ENCODE peak calls at places on chromosomes 7 and 10, in nine cellular contexts. F is lower lobe of right lung; A is activated naive CD8-positive, alpha-beta T cell treated with anti-CD3 and anti-CD28 coated beads, Interleukin-2, amount 10 ng/mL, durations not matched to agents 7 days and 5 days; Z is body of pancreas; N is HepG2; O is aorta; Y is activated CD8-positive, alpha-beta T cell treated with anti-CD3 and anti-CD28 coated beads for 36 hours; R is SK-N-SH treated with all-trans-retinoic acid at 6 μM for 48 hours; H is heart left ventricle. J is an unnamed sample.

GRCh38 chr10:36280396-36280795 is 638.3 kb upstream of the FZD8 start:
- ATAC-seq in F (no peak), A (no peak), Z (no peak), N (no peak), O (no peak), Y (no peak), R (peak; percentile 78), H (no peak), J (no peak)

GRCh38 chr7:116227678-116228239 is 17.4 kb downstream of the TES start:
- ATAC-seq in F (no peak), A (no peak), Z (no peak), N (no peak), O (peak; percentile 69), Y (no peak), R (peak; percentile 95), H (peak; percentile 66), J (no peak)

GRCh38 chr10:28859791-28860190 is 182.5 kb downstream of the BAMBI start:
- ATAC-seq in F (no peak), A (no peak), Z (no peak), N (no peak), O (no peak), Y (no peak), R (no peak), H (no peak), J (no peak)

GRCh38 chr7:127091620-127092019 is 161.1 kb downstream of the GRM8 start:
- ATAC-seq in F (no peak), A (no peak), Z (no peak), N (no peak), O (no peak), Y (no peak), R (no peak), H (no peak), J (no peak)

GRCh38 chr7:116443101-116443523 is 56.4 kb upstream of the CAV2 start:
- ATAC-seq in F (peak; percentile 61), A (no peak), Z (no peak), N (no peak), O (peak; percentile 27), Y (no peak), R (peak; percentile 76), H (no peak), J (peak; percentile 88)

GRCh38 chr10:77518910-77519274 is 118.7 kb downstream of the KCNMA1 start:
- ATAC-seq in F (no peak), A (no peak), Z (no peak), N (no peak), O (no peak), Y (no peak), R (no peak), H (no peak), J (no peak)

GRCh38 chr10:76977046-76977445 is 660.6 kb downstream of the KCNMA1 start:
- ATAC-seq in F (no peak), A (no peak), Z (no peak), N (no peak), O (no peak), Y (no peak), R (no peak), H (no peak), J (no peak)

GRCh38 chr10:7311256-7312178 is 99.3 kb downstream of the SFMBT2 start:
- ATAC-seq in F (peak; percentile 56), A (no peak), Z (no peak), N (no peak), O (no peak), Y (no peak), R (no peak), H (no peak), J (peak; percentile 41)

GRCh38 chr7:2001601-2002442 is 230.9 kb downstream of the MAD1L1 start:
- ATAC-seq in F (no peak), A (no peak), Z (no peak), N (no peak), O (no peak), Y (no peak), R (no peak), H (no peak), J (peak; percentile 47)

GRCh38 chr7:28570113-28570969 is 158.0 kb downstream of the CREB5 start:
- ATAC-seq in F (no peak), A (no peak), Z (no peak), N (no peak), O (no peak), Y (no peak), R (no peak), H (no peak), J (no peak)

GRCh38 chr10:63256047-63256773 is 123.1 kb downstream of the NRBF2 start:
- ATAC-seq in F (peak; percentile 77), A (no peak), Z (peak; percentile 47), N (no peak), O (peak; percentile 56), Y (no peak), R (no peak), H (peak; percentile 56), J (no peak)

GRCh38 chr10:121326905-121327304 is 271.3 kb downstream of the FGFR2 start:
- ATAC-seq in F (peak; percentile 50), A (no peak), Z (no peak), N (no peak), O (no peak), Y (no peak), R (no peak), H (no peak), J (no peak)

GRCh38 chr10:62323751-62324150 is 50.4 kb upstream of the ZNF365 start:
- ATAC-seq in F (no peak), A (no peak), Z (no peak), N (no peak), O (no peak), Y (no peak), R (no peak), H (no peak), J (no peak)

GRCh38 chr7:118918556-118918955 is 694.1 kb downstream of the ANKRD7 start:
- ATAC-seq in F (no peak), A (no peak), Z (no peak), N (no peak), O (no peak), Y (no peak), R (peak; percentile 64), H (no peak), J (peak; percentile 35)

GRCh38 chr10:110850099-110850498 is 21.6 kb upstream of the PDCD4 start:
- ATAC-seq in F (no peak), A (no peak), Z (no peak), N (no peak), O (no peak), Y (peak; percentile 57), R (no peak), H (no peak), J (no peak)

GRCh38 chr10:30027057-30028005 is 32.1 kb downstream of the JCAD start:
- ATAC-seq in F (peak; percentile 83), A (peak; percentile 94), Z (peak; percentile 23), N (peak; percentile 56), O (peak; percentile 62), Y (peak; percentile 93), R (no peak), H (peak; percentile 79), J (peak; percentile 67)

GRCh38 chr7:156780724-156781455 is 112.1 kb downstream of the LMBR1 start:
- ATAC-seq in F (no peak), A (no peak), Z (no peak), N (no peak), O (no peak), Y (peak; percentile 34), R (no peak), H (no peak), J (no peak)

GRCh38 chr10:1737222-1738061 is at the start of gene ADARB2:
- ATAC-seq in F (peak; percentile 52), A (no peak), Z (peak; percentile 64), N (peak; percentile 41), O (no peak), Y (peak; percentile 47), R (peak; percentile 49), H (peak; percentile 72), J (peak; percentile 85)

GRCh38 chr7:5681979-5682546 is 99.4 kb downstream of the RNF216 start:
- ATAC-seq in F (no peak), A (peak; percentile 59), Z (no peak), N (no peak), O (no peak), Y (peak; percentile 51), R (no peak), H (no peak), J (no peak)

GRCh38 chr10:97058521-97058920 is 127.2 kb downstream of the SLIT1 start:
- ATAC-seq in F (peak; percentile 60), A (no peak), Z (no peak), N (no peak), O (no peak), Y (no peak), R (no peak), H (peak; percentile 49), J (no peak)

GRCh38 chr7:66376264-66376945 is 171.3 kb downstream of the TPST1 start:
- ATAC-seq in F (no peak), A (no peak), Z (no peak), N (no peak), O (no peak), Y (no peak), R (no peak), H (no peak), J (no peak)